ENCODE peak calls at places on chromosome 14, in eight cellular contexts. P, T, O, F, Q, A, I and J are unnamed samples.
A peak's percentile ranks its signal among the peaks of the same experiment; 100 is the strongest.

GRCh38 chr14:40618225-40618898 is 988.3 kb upstream of the LRFN5 start:
- DNase-seq in P (no peak), T (no peak), O (no peak), F (no peak), Q (no peak), A (no peak), I (no peak), J (no peak)

GRCh38 chr14:65302571-65303184 is 109.9 kb upstream of the FUT8 start:
- DNase-seq in P (no peak), T (no peak), O (no peak), F (peak; percentile 42), Q (no peak), A (no peak), I (peak; percentile 50), J (no peak)

GRCh38 chr14:52780893-52781292 is 10.5 kb downstream of the GNPNAT1 start:
- DNase-seq in P (no peak), T (no peak), O (no peak), F (no peak), Q (no peak), A (no peak), I (peak; percentile 12), J (no peak)

GRCh38 chr14:81464253-81465001 is 64.3 kb upstream of the STON2 start:
- DNase-seq in P (peak; percentile 65), T (peak; percentile 51), O (no peak), F (peak; percentile 42), Q (no peak), A (peak; percentile 38), I (peak; percentile 68), J (peak; percentile 54)

GRCh38 chr14:59067135-59067894 is 121.2 kb upstream of the DAAM1 start:
- DNase-seq in P (peak; percentile 6), T (no peak), O (no peak), F (no peak), Q (no peak), A (no peak), I (peak; percentile 49), J (no peak)

GRCh38 chr14:104392396-104393198 is 187.0 kb upstream of the C14orf180 start:
- DNase-seq in P (no peak), T (no peak), O (no peak), F (no peak), Q (no peak), A (no peak), I (no peak), J (no peak)

GRCh38 chr14:34792593-34792992 is 78.2 kb upstream of the CFL2 start:
- DNase-seq in P (no peak), T (no peak), O (no peak), F (no peak), Q (no peak), A (no peak), I (no peak), J (no peak)

GRCh38 chr14:63438065-63438757 is 105.0 kb downstream of the PPP2R5E start:
- DNase-seq in P (peak; percentile 88), T (peak; percentile 61), O (no peak), F (peak; percentile 67), Q (peak; percentile 85), A (no peak), I (peak; percentile 87), J (peak; percentile 79)

GRCh38 chr14:89407856-89408255 is 9.2 kb downstream of the FOXN3 start:
- DNase-seq in P (peak; percentile 50), T (peak; percentile 32), O (no peak), F (no peak), Q (no peak), A (no peak), I (no peak), J (no peak)